ENCODE peak calls at places on chromosomes 11 and 22, in four cellular contexts. R, L, S and C are unnamed samples.

GRCh38 chr11:17738350-17739207 is 4.0 kb downstream of the KCNC1 start:
- DNase-seq in R (no peak), L (no peak), S (peak), C (no peak)

GRCh38 chr11:19714093-19714386 is 1.4 kb downstream of the NAV2 start:
- DNase-seq in R (peak), L (no peak), S (peak), C (no peak)

GRCh38 chr11:613369-613968 is 2.3 kb downstream of the IRF7 start:
- DNase-seq in R (peak), L (no peak), S (peak), C (no peak)

GRCh38 chr11:19546325-19546724 is 166.3 kb upstream of the NAV2 start:
- DNase-seq in R (no peak), L (no peak), S (no peak), C (no peak)

GRCh38 chr11:76623171-76623883 is 47.2 kb downstream of the LRRC32 start:
- DNase-seq in R (peak), L (no peak), S (no peak), C (no peak)

GRCh38 chr11:66579017-66579606 is 10.7 kb upstream of the CTSF start:
- DNase-seq in R (peak), L (peak), S (peak), C (peak)

GRCh38 chr11:88631497-88631896 is 294.0 kb upstream of the CTSC start:
- DNase-seq in R (no peak), L (no peak), S (no peak), C (peak)

GRCh38 chr11:45665206-45665932 is at the start of gene CHST1:
- DNase-seq in R (peak), L (no peak), S (peak), C (no peak)

GRCh38 chr11:115760921-115761320 is 256.7 kb upstream of the CADM1 start:
- DNase-seq in R (no peak), L (no peak), S (no peak), C (no peak)

GRCh38 chr22:39623603-39624500 is 53.3 kb downstream of the CACNA1I start:
- DNase-seq in R (no peak), L (no peak), S (peak), C (no peak)

GRCh38 chr11:108115495-108116140 is 5.7 kb upstream of the ACAT1 start:
- DNase-seq in R (peak), L (peak), S (peak), C (peak)

GRCh38 chr11:58286249-58286648 is 18.2 kb upstream of the OR10W1 start:
- DNase-seq in R (peak), L (peak), S (no peak), C (no peak)

GRCh38 chr11:12599408-12600143 is 74.6 kb upstream of the TEAD1 start:
- DNase-seq in R (peak), L (no peak), S (peak), C (no peak)

GRCh38 chr11:107198490-107199007 is 180.3 kb upstream of the GUCY1A2 start:
- DNase-seq in R (no peak), L (no peak), S (no peak), C (no peak)

GRCh38 chr11:127308291-127308690 is 307.7 kb upstream of the KIRREL3 start:
- DNase-seq in R (no peak), L (no peak), S (no peak), C (no peak)

GRCh38 chr11:1749020-1749758 is 1.2 kb downstream of the IFITM10 start:
- DNase-seq in R (no peak), L (no peak), S (no peak), C (no peak)

GRCh38 chr11:1706634-1707400 is 9.8 kb downstream of the KRTAP5-6 start:
- DNase-seq in R (no peak), L (no peak), S (no peak), C (no peak)

DNA sequence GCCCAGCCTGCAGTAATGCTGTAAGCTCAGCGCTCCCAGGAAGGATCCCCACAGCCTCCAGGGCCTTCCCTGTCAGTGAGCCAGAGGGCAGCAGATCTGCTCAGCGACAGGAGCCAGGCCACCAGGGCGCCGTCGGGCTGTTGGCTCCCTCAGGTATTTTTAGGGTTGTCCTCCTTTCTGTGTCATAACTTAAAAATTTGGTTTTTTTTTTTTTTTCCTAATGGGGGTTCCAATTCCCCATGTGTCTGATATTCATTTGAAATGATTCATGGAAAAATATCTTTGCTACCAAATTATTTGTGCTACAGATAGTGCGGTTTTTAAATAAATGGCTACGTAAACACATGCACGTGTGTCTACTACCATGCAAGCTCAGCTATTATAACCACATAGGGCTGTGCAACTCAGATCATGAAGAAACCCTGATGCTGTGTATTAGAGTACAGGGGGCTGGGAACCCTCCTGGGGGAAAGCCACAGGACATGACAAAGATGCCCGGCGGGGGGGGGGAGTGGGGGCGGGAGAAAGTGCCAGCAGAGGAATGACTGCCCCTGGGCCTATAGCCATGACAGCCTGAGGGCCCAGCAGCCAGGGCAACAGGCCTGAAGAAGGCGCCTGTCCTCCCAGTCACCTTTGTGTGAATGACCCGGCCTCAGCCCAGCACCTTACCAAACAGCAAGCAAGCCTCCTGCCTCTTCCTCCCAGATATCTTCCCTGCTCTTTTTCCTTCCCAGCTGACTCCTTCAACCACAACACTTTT is 89.3 kb downstream of the NAT10 start:
- DNase-seq in R (no peak), L (no peak), S (no peak), C (peak)
- TF ChIP-seq CTCF in R (no peak), L (no peak), S (no peak), C (peak)

GRCh38 chr11:122173587-122173986 is 57.6 kb upstream of the BLID start:
- DNase-seq in R (no peak), L (no peak), S (no peak), C (no peak)

GRCh38 chr11:122173074-122173450 is 57.0 kb upstream of the BLID start:
- DNase-seq in R (no peak), L (no peak), S (no peak), C (no peak)

GRCh38 chr11:122170815-122171475 is 54.9 kb upstream of the BLID start:
- DNase-seq in R (peak), L (peak), S (no peak), C (no peak)

GRCh38 chr11:122175316-122175715 is 59.3 kb upstream of the BLID start:
- DNase-seq in R (peak), L (no peak), S (no peak), C (no peak)

GRCh38 chr11:122172352-122173073 is 56.5 kb upstream of the BLID start:
- DNase-seq in R (no peak), L (no peak), S (no peak), C (no peak)
- H3K4me3 ChIP-seq in R (no peak), L (no peak), S (no peak), C (no peak)

DNA sequence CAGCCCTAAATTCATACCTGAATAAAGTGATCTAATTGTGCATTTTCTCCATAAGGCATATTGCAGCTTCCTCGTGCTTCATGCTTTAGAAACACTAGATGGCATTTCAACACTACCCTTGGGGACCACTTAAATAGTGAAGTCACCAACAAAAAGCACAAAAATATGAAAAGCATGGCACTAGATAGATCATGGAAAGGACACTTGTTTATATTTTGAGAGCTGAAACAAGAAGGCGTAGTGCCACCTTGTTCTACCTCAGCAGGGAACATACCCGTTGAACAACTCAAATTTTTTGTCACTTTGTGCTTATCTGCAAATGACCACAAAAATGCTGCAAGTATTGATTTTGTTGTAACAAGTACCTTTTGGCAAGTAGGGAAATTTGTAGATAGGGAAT is 8.6 kb downstream of the TBCEL start:
- DNase-seq in R (no peak), L (no peak), S (no peak), C (no peak)
- TF ChIP-seq CTCF in R (no peak), L (no peak), S (peak), C (no peak)

GRCh38 chr11:93651052-93651451 is 10.4 kb upstream of the CEP295 start:
- DNase-seq in R (no peak), L (no peak), S (no peak), C (no peak)
- H3K4me3 ChIP-seq in R (no peak), L (no peak), S (no peak), C (no peak)

GRCh38 chr22:38464992-38465672 is 2.8 kb upstream of the KDELR3 start:
- DNase-seq in R (no peak), L (no peak), S (peak), C (no peak)
- TF ChIP-seq CTCF in R (no peak), L (no peak), S (no peak), C (no peak)

GRCh38 chr22:22061085-22062077 is 78.8 kb upstream of the TOP3B start:
- DNase-seq in R (no peak), L (no peak), S (no peak), C (no peak)
- H3K4me3 ChIP-seq in R (no peak), L (no peak), S (no peak), C (no peak)

DNA sequence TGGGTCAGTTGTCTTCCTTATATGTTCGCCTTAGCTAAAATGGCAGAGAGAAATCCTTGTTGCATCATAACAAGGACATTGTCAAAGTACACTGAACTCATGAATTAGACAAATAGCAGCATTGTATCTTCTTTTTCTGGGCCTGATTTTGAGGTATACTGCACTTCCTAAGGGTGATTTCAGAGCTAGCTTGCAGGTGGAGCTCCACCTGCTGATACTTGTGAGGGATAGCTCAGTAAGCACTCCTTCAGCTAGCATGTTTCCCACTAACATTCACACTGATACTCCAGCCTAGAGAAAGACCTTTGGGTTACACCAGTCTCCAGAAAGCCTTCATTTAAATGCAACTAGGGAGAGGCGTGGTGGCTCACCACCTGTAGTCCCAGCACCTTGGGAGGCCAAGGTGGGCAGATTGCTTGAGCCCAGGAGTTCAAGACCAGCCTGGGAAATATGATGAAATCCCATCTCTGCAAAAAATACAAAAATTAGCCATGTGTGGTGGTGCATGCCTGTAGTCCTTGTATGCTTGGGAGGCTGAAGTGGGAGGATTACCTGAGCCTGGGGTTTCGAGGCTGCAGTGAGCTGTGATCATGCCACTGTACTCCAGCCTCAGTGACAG is 29.8 kb downstream of the JAM3 start:
- DNase-seq in R (no peak), L (no peak), S (no peak), C (no peak)
- TF ChIP-seq CTCF in R (no peak), L (peak), S (peak), C (peak)

GRCh38 chr11:92226331-92227232 is 2.0 kb downstream of the FAT3 start:
- DNase-seq in R (no peak), L (no peak), S (peak), C (no peak)
- H3K4me3 ChIP-seq in R (no peak), L (peak), S (peak), C (peak)